ENCODE peak calls at places on chromosomes 4 and X, in nine cellular contexts. I, Q, X, B, G, A, V, M and N are unnamed samples.

GRCh38 chr4:80990851-80991250 is 39.7 kb upstream of the BMP3 start:
- DNase-seq in Q (no peak), X (no peak), G (no peak), M (no peak), B (no peak), A (no peak), I (no peak), V (no peak), N (no peak)

GRCh38 chrX:13219990-13220764 is 99.7 kb downstream of the ATXN3L start:
- DNase-seq in B (no peak), M (no peak), V (no peak), Q (no peak), A (no peak), X (peak; percentile 33), I (no peak), G (peak; percentile 26), N (no peak)

GRCh38 chrX:70168238-70169188 is 8.8 kb upstream of the DGAT2L6 start:
- DNase-seq in B (no peak), I (peak; percentile 75), V (no peak), Q (peak; percentile 72), M (no peak), X (no peak), A (no peak), G (peak; percentile 43), N (no peak)

GRCh38 chr4:70954032-70954431 is 39.4 kb upstream of the DCK start:
- DNase-seq in I (no peak), V (no peak), G (no peak), Q (peak; percentile 12), A (no peak), M (no peak), X (no peak), B (no peak), N (no peak)

GRCh38 chrX:20378291-20378920 is 111.7 kb upstream of the RPS6KA3 start:
- DNase-seq in A (no peak), G (no peak), V (no peak), B (no peak), X (no peak), Q (peak; percentile 64), M (peak; percentile 35), I (peak; percentile 92), N (no peak)

GRCh38 chr4:94451051-94451404 is 714 bp upstream of the PDLIM5 start:
- DNase-seq in A (no peak), X (peak; percentile 43), M (no peak), G (no peak), Q (peak; percentile 44), B (no peak), I (no peak), V (no peak), N (no peak)

GRCh38 chrX:136250191-136251041 is 784 bp downstream of the MAP7D3 start:
- DNase-seq in Q (peak; percentile 59), G (no peak), B (peak; percentile 31), A (no peak), I (no peak), M (no peak), X (peak; percentile 53), V (no peak), N (no peak)

GRCh38 chr4:40193018-40193571 is 3.7 kb upstream of the RHOH start:
- DNase-seq in X (no peak), B (no peak), V (no peak), G (no peak), A (no peak), I (no peak), Q (no peak), M (no peak), N (no peak)

GRCh38 chr4:183797041-183797444 is 108.1 kb upstream of the STOX2 start:
- DNase-seq in G (no peak), V (peak; percentile 85), I (no peak), Q (no peak), X (no peak), B (peak; percentile 34), M (peak; percentile 74), A (peak; percentile 51), N (no peak)

GRCh38 chrX:68570598-68570997 is 71.7 kb downstream of the YIPF6 start:
- DNase-seq in V (no peak), A (no peak), Q (no peak), X (no peak), I (peak; percentile 26), M (no peak), G (no peak), B (no peak), N (no peak)

GRCh38 chrX:68574240-68574639 is 73.2 kb upstream of the STARD8 start:
- DNase-seq in M (no peak), A (no peak), I (no peak), X (no peak), Q (no peak), G (no peak), V (no peak), B (no peak), N (no peak)

GRCh38 chrX:68568136-68568535 is 69.3 kb downstream of the YIPF6 start:
- DNase-seq in V (no peak), X (no peak), G (no peak), B (no peak), Q (no peak), A (no peak), M (no peak), I (no peak), N (no peak)

DNA sequence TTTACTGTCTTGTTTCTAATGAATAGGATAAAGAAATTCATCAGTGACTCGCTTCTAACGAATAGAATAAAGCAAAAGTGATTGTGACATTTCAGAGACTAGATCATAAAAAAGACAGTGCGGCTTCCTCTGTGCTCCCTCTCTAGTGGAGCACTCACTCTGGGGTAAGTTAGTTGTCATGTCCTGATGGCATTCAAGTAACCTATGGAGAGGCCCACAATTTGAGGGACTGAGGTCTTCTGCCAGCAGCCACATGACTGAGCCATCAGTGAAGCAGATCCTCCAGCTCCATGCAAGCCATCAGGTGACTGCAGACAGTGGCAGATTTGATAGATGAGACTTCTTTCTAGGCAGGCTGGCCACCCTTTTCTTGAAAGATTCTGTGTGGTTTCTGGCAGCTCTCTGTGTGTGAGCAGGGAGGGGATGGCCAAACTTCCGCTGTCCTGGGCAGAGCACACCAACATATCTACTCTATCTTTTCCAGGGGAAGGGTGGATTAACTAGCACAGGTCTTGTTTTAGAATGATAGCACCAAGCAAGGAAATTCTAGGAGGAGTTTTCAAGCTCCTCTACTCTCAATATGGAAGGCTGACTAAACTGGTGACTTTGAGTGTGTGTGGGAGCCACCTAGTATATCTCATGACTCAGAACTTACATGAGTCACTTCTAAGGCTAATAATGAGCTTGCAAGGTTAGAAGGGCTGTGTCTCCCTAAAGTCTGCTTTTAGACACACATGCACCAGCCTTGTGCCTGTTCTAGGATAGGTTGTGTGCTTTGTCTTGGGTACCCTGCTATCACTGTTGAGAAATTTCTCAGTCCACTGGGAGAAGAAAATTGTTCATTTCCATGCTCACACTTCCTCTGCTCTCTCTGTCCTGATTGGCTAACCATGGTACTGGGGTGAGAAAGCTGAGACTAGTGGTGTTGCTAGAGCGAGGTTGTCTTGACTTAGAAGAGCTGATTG is 72.7 kb downstream of the YIPF6 start:
- DNase-seq in G (peak; percentile 6), Q (peak; percentile 84), X (peak; percentile 64), B (no peak), V (no peak), A (no peak), M (no peak), I (peak; percentile 86), N (no peak)
- H3K9me3 ChIP-seq in G (no peaks in the 10 kb centered on the region), Q (no peaks in the 10 kb centered on the region), X (no peaks in the 10 kb centered on the region), B (no peaks in the 10 kb centered on the region), V (no peaks in the 10 kb centered on the region), A (no peaks in the 10 kb centered on the region), M (no peaks in the 10 kb centered on the region), I (no peaks in the 10 kb centered on the region), N (no peaks in the 10 kb centered on the region)

GRCh38 chrX:42714981-42715688 is 62.8 kb downstream of the PPP1R2C start:
- DNase-seq in B (peak; percentile 35), G (no peak), A (peak; percentile 64), X (no peak), I (peak; percentile 40), M (peak; percentile 38), Q (no peak), V (peak; percentile 77), N (peak; percentile 10)

GRCh38 chrX:42710452-42710851 is 67.5 kb downstream of the PPP1R2C start:
- DNase-seq in V (no peak), B (no peak), Q (no peak), A (no peak), X (no peak), I (no peak), M (no peak), G (no peak), N (no peak)

GRCh38 chrX:42720209-42720608 is 57.8 kb downstream of the PPP1R2C start:
- DNase-seq in Q (no peak), I (no peak), V (no peak), X (no peak), G (no peak), A (no peak), B (no peak), M (no peak), N (no peak)

DNA sequence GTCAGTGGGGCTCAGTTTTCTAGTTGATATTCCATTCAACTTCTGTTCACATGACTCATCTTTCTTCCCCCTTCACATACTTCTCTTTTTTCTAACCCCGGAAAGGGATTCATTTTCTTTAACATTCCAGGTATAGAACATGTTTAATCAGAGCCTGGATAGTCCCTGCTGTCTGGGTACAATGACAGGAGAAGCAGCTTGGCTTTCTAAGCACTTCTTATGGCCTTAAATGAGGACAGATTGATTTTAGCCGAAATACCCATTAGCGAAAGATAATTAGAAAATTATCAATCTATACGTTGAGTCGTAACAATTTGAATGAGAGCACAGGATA is 62.3 kb downstream of the PPP1R2C start:
- DNase-seq in B (no peak), A (no peak), M (no peak), Q (no peak), G (no peak), I (no peak), X (no peak), V (no peak), N (no peak)
- H3K9me3 ChIP-seq in B (no peaks in the 10 kb centered on the region), A (no peaks in the 10 kb centered on the region), M (peaks cover under 1% of the 10 kb centered on the region), Q (no peaks in the 10 kb centered on the region), G (no peaks in the 10 kb centered on the region), I (no peaks in the 10 kb centered on the region), X (peaks cover 9% of the 10 kb centered on the region), V (no peaks in the 10 kb centered on the region), N (no peaks in the 10 kb centered on the region)

DNA sequence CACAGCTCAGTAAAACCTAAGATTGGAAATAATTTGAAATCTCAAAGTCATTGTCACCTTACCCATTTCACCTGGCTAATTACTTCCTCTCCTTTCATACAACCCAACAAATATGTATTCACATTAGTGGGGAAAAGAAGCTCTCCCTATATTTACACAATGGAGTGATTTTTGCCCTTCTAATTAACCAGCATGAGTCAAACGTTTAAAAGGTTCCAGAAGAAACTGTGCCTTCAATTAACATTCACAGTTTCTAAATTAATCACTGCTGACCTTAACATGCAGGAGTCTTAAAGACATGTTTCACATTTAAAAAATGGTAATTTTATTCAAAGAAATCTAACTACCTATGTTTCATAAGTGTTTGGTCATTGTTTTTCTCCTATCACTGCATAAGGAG is 254.6 kb downstream of the CBLL2 start:
- DNase-seq in G (no peak), V (no peak), Q (no peak), M (no peak), B (no peak), X (no peak), I (no peak), A (no peak), N (no peak)
- H3K9me3 ChIP-seq in G (no peaks in the 10 kb centered on the region), V (no peaks in the 10 kb centered on the region), Q (no peaks in the 10 kb centered on the region), M (no peaks in the 10 kb centered on the region), B (peaks cover 5% of the 10 kb centered on the region), X (no peaks in the 10 kb centered on the region), I (no peaks in the 10 kb centered on the region), A (no peaks in the 10 kb centered on the region), N (no peaks in the 10 kb centered on the region)

DNA sequence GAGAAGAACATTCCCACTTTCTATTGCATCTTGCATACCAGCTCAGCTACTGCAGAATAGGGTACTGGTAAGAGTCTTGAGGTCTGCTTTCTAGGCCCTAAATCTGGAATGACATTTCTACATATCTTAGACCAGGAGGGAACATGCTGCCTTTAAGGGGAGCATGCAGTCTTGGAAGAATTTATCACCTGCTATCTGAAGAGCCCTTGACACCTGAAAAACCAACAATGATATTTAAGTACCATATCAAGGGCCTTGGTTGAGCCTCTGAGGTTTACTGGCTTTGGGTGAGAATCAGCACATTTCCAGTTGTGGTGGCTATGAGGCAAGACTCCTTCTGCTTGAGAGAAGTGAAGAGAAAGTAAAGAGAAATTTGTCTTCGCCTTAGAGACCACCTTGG is 436.8 kb upstream of the SPANXN1 start:
- DNase-seq in Q (no peak), V (no peak), I (no peak), B (no peak), X (no peak), A (no peak), G (no peak), M (no peak), N (no peak)
- H3K9me3 ChIP-seq in Q (no peaks in the 10 kb centered on the region), V (no peaks in the 10 kb centered on the region), I (no peaks in the 10 kb centered on the region), B (no peaks in the 10 kb centered on the region), X (peaks cover 27% of the 10 kb centered on the region), A (no peaks in the 10 kb centered on the region), G (no peaks in the 10 kb centered on the region), M (no peaks in the 10 kb centered on the region), N (no peaks in the 10 kb centered on the region)